ENCODE peak calls at places on chromosomes 7 and 10, in five cellular contexts. O is A549, C is mucosa of descending colon, D is Panc1, T is fibroblast of pulmonary artery. K is an unnamed sample.

GRCh38 chr7:119196183-119196582 is 971.7 kb downstream of the ANKRD7 start:
- DNase-seq in O (no peak), D (no peak), T (no peak), C (no peak), K (no peak)

GRCh38 chr7:10022957-10023356 is 950.7 kb upstream of the PHF14 start:
- DNase-seq in O (no peak), T (peak), D (no peak), C (no peak), K (no peak)

GRCh38 chr7:75981450-75982305 is 12.7 kb downstream of the TMEM120A start:
- DNase-seq in T (no peak), O (no peak), C (no peak), D (no peak), K (no peak)

GRCh38 chr10:15140640-15141039 is 27.9 kb downstream of the NMT2 start:
- DNase-seq in O (no peak), D (no peak), T (no peak), C (no peak), K (no peak)

GRCh38 chr10:80516506-80517075 is 21.1 kb upstream of the SH2D4B start:
- DNase-seq in C (no peak), D (no peak), T (no peak), O (no peak), K (no peak)

GRCh38 chr7:130886438-130887135 is 152.6 kb upstream of the KLF14 start:
- DNase-seq in T (no peak), D (peak), C (no peak), O (no peak), K (no peak)

GRCh38 chr10:104072786-104073185 is 12.9 kb downstream of the COL17A1 start:
- DNase-seq in D (no peak), O (no peak), C (no peak), T (no peak), K (no peak)

GRCh38 chr7:44225566-44226395 is 25.0 kb downstream of the YKT6 start:
- DNase-seq in C (no peak), O (no peak), T (no peak), D (no peak), K (no peak)

GRCh38 chr7:12709731-12710502 is 22.5 kb downstream of the ARL4A start:
- DNase-seq in T (peak), D (no peak), O (no peak), C (no peak), K (no peak)

GRCh38 chr10:120478401-120478800 is 21.4 kb downstream of the PLPP4 start:
- DNase-seq in T (no peak), D (no peak), C (no peak), O (no peak), K (no peak)

GRCh38 chr10:71981024-71981867 is 17.1 kb downstream of the CHST3 start:
- DNase-seq in O (no peak), D (no peak), C (no peak), T (peak), K (no peak)

GRCh38 chr10:24415455-24416169 is 206.7 kb downstream of the KIAA1217 start:
- DNase-seq in D (no peak), C (peak), T (peak), O (no peak), K (peak)

GRCh38 chr10:43262043-43262901 is 4.6 kb downstream of the RASGEF1A start:
- DNase-seq in O (no peak), D (no peak), C (peak), T (no peak), K (no peak)

GRCh38 chr7:105497016-105497415 is 25.1 kb downstream of the PUS7 start:
- DNase-seq in O (no peak), C (no peak), T (no peak), D (no peak), K (no peak)

GRCh38 chr7:71974611-71975010 is 437.5 kb downstream of the CALN1 start:
- DNase-seq in C (no peak), T (no peak), D (no peak), O (no peak), K (no peak)

GRCh38 chr7:116706668-116707126 is 34.7 kb downstream of the MET start:
- DNase-seq in D (peak), T (peak), O (peak), C (no peak), K (no peak)

GRCh38 chr10:32953277-32953927 is 4.6 kb downstream of the ITGB1 start:
- DNase-seq in O (no peak), C (no peak), T (no peak), D (no peak), K (peak)

GRCh38 chr7:42869131-42870020 is 42.5 kb downstream of the C7orf25 start:
- DNase-seq in D (no peak), T (no peak), O (no peak), C (no peak), K (no peak)

GRCh38 chr7:83153419-83153818 is 9.3 kb downstream of the PCLO start:
- DNase-seq in D (no peak), C (no peak), T (no peak), O (no peak), K (no peak)

GRCh38 chr10:82742478-82742877 is 867.5 kb downstream of the NRG3 start:
- DNase-seq in T (peak), O (no peak), D (peak), C (no peak), K (no peak)

GRCh38 chr7:12738665-12739064 is 51.2 kb downstream of the ARL4A start:
- DNase-seq in O (no peak), C (no peak), T (no peak), D (no peak), K (no peak)

DNA sequence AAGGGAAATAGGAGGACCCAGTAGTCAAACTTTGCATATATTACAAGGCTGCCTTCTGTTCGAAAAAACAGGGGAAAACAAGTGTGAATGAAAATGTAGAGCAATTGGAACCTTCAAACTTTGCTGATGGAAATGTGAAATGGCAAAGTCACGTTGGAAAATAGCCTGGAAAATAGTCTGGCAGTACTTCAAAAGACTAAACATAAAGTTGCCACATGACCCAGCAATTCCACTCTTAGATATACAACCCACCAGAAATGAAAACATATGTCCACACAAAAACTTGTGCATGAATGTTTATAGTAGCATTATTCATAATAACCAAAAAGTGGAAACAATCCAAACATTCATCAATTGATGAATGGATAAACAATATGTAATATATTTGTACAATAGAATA is 78.5 kb upstream of the IFRD1 start:
- DNase-seq in T (no peak), C (no peak), O (no peak), D (no peak), K (no peak)
- H3K4me3 ChIP-seq in T (no peak), C (no peak), O (no peak), D (no peak), K (no peak)

GRCh38 chr7:90173127-90173844 is 19.0 kb downstream of the STEAP1 start:
- DNase-seq in T (no peak), C (no peak), O (no peak), D (no peak), K (no peak)
- H3K4me3 ChIP-seq in T (no peak), C (no peak), O (no peak), D (no peak), K (no peak)

DNA sequence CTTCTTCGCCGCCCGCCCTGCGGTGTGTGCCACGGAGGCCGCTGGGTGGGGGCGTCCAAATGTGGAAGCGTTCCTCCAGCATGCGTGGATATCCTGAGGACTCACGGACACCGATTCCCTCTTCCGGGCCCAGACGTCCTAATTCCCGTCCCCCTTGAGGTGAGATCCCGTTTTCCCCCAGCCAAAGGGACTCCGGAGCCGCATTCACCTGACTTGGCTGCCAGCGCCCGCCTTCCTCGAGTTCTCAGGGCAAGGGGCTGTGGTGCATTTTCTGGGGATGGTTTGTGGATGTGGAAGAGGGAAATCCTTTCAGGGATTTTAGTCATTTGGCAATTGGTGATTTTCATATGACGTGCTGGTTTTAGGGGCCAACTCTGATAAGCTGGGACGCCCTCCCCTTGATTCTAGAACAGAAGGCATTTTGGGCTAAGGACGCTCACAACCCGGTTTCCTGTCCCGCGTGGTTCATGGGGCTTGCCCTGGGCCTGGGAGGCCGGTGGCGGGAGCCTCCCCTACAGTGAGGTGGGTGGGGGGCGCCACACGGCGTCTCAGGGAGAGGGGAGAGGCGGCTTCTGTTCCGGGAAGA is 165.4 kb downstream of the ACTR3B start:
- DNase-seq in O (no peak), T (no peak), C (no peak), D (no peak), K (no peak)
- H3K4me3 ChIP-seq in O (no peak), T (no peak), C (no peak), D (no peak), K (peak)

DNA sequence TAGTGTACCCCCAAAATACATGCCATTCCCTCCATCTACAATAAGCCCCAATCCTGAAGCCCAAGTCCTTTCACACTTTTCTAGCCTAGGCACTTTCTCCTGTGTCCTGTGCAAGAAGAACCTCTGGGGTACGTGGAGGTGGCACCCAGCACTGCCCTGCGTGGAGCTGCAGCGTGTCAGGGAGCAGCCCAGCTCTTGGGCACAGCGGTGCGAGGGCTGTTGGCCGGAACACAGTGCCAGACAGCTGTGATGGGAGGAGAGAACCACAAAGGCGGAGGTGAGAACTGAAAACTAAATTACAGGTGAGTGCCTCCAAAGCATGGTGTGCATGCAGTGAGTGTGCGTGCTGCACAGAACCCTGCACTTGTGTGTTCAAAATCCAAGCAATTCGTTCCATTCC is 621.3 kb upstream of the ADARB2 start:
- DNase-seq in C (no peak), T (no peak), D (no peak), O (no peak), K (no peak)
- H3K4me3 ChIP-seq in C (no peak), T (no peak), D (no peak), O (no peak), K (no peak)

GRCh38 chr7:103735377-103735776 is 254.1 kb downstream of the RELN start:
- DNase-seq in O (no peak), T (peak), C (no peak), D (no peak), K (no peak)
- H3K4me3 ChIP-seq in O (no peak), T (no peak), C (no peak), D (no peak), K (no peak)

K was measured in left ventricle myocardium inferior.